ENCODE peak calls at places on chromosomes 3 and 15, in six cellular contexts. K, L, X, R, G and S are unnamed samples.

GRCh38 chr3:54900954-54901591 is 26.8 kb downstream of the LRTM1 start:
- DNase-seq in K (no peak), L (no peak), X (no peak), R (no peak), G (no peak), S (no peak)

GRCh38 chr15:65980824-65981456 is 111.6 kb downstream of the RAB11A start:
- DNase-seq in K (peak; percentile 66), L (peak; percentile 30), X (no peak), R (peak; percentile 63), G (peak; percentile 90), S (peak; percentile 27)

GRCh38 chr3:18246336-18247060 is 178.6 kb downstream of the SATB1 start:
- DNase-seq in K (no peak), L (no peak), X (no peak), R (no peak), G (no peak), S (no peak)

GRCh38 chr3:69161587-69162196 is 39.3 kb upstream of the LMOD3 start:
- DNase-seq in K (peak; percentile 51), L (peak; percentile 43), X (peak; percentile 25), R (peak; percentile 46), G (no peak), S (peak; percentile 39)

GRCh38 chr3:36695113-36695768 is 69.1 kb downstream of the DCLK3 start:
- DNase-seq in K (no peak), L (no peak), X (no peak), R (no peak), G (no peak), S (no peak)

GRCh38 chr15:92886815-92887214 is 13.3 kb upstream of the CHD2 start:
- DNase-seq in K (no peak), L (no peak), X (no peak), R (no peak), G (no peak), S (no peak)

GRCh38 chr15:60352525-60352924 is 45.3 kb downstream of the ANXA2 start:
- DNase-seq in K (no peak), L (no peak), X (no peak), R (no peak), G (no peak), S (no peak)

GRCh38 chr3:27903447-27903846 is 181.3 kb upstream of the EOMES start:
- DNase-seq in K (no peak), L (no peak), X (no peak), R (no peak), G (no peak), S (no peak)

GRCh38 chr3:194575484-194576210 is 57.6 kb downstream of the TMEM44 start:
- DNase-seq in K (no peak), L (no peak), X (no peak), R (peak; percentile 31), G (peak; percentile 47), S (peak; percentile 66)

GRCh38 chr3:195698325-195699147 is 22.2 kb upstream of the MUC20 start:
- DNase-seq in K (no peak), L (no peak), X (no peak), R (no peak), G (no peak), S (no peak)

DNA sequence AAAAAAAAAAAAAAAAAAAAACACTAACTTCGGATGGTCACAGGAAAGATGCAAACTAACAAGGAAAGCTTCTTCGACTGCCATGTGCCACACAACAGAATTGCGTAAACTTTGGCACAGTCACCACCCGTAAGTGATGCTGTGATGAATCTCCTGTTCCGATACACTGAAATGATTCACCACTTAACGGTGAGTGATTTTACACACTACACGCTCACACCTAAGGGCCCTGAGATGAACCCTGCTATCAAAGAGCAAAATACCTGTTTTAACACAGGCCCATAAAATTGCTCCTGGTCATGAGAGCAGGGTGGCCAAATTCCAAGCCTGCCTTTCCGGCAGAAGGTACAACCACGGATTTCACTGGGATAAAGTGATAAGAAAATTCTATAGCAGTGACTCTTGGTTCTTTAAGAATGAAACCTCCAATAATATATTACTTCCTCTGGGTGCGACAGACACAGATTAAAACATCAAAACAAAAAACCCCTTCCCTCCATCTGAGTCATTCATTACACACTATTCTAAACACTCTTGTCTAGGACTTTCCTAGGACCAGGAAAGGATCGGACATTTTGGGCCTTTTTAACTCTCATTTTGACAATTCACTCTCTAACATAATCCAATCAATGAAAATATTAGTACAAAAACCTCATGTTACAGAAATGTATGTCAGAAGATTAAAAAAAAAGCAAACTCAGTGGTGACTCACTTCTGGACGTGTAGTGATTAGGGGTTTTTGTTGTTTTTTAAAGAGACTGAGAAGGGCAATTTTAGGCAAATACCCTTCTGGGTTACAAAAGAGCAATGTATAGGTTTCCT is 28.3 kb downstream of the LRIG1 start:
- DNase-seq in K (no peak), L (no peak), X (peak; percentile 72), R (no peak), G (no peak), S (no peak)
- TF ChIP-seq GABPA in K (no peak), L (no peak), X (peak; percentile 53), R (no peak), G (no peak), S (no peak)

DNA sequence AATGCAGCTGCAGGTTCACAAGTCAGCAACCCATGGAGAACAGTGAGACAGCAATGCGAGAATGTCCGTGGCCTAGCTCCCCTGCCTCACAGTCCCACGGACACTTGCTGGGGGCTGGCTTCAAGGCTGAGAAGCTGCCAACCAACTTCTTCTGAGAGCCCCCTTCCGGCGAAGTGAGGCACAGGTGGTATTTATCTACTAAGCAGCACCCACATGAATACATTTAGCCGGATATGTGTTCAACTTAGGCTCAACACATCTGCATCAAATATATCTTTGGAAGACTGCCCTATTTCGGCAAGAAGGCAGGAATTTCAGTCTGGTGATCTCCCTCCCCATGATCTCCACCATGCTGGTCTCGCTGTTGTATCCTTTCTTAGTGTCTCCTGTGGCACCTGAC is 341.0 kb upstream of the NR2E3 start:
- DNase-seq in K (no peak), L (no peak), X (no peak), R (no peak), G (no peak), S (no peak)
- H3K27ac ChIP-seq in K (peak overlapping the region; percentile 58), L (no peak overlapping the region), X (no peak overlapping the region), R (no peak overlapping the region), G (no peak overlapping the region), S (no peak overlapping the region)

GRCh38 chr15:101198820-101199219 is 53.0 kb downstream of the CHSY1 start:
- DNase-seq in K (no peak), L (no peak), X (no peak), R (no peak), G (no peak), S (no peak)
- TF ChIP-seq GABPA in K (no peak), L (no peak), X (no peak), R (no peak), G (no peak), S (no peak)

GRCh38 chr3:48039487-48040190 is 23.4 kb upstream of the MAP4 start:
- DNase-seq in K (no peak), L (peak; percentile 97), X (no peak), R (no peak), G (no peak), S (no peak)
- H3K27ac ChIP-seq in K (peak overlapping the region; percentile 48), L (peak overlapping the region; percentile 98), X (peak overlapping the region; percentile 28), R (no peak overlapping the region), G (no peak overlapping the region), S (no peak overlapping the region)

GRCh38 chr3:150230037-150230436 is 178.1 kb upstream of the TSC22D2 start:
- DNase-seq in K (no peak), L (no peak), X (no peak), R (no peak), G (no peak), S (no peak)

GRCh38 chr3:150236683-150237082 is 171.4 kb upstream of the TSC22D2 start:
- DNase-seq in K (no peak), L (no peak), X (no peak), R (no peak), G (no peak), S (no peak)

GRCh38 chr3:150235799-150236198 is 172.3 kb upstream of the TSC22D2 start:
- DNase-seq in K (no peak), L (no peak), X (no peak), R (no peak), G (no peak), S (no peak)

GRCh38 chr3:150237490-150237889 is 170.6 kb upstream of the TSC22D2 start:
- DNase-seq in K (no peak), L (no peak), X (no peak), R (no peak), G (no peak), S (no peak)

DNA sequence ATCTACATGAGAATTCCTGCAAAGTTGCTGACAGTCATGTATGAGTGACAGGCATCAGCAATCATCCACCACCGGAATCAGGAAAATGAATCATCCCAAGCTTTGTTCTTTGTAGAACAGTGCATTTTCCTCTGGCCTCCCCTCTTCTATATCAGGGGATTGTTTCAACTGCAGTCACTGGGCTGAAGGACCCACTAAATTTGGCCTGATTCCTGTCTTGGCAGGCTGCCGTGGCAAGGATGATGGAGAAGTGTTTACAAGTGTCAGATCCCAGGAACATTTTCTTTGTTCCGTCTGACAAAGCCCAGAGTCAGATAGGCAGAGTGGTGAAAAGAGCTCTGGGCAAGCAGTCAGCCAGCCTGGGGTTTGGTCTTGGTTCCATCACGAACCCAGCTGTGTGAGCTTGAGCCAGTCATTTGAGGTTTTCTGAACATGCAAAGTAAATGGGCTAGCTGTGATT is 175.1 kb upstream of the TSC22D2 start:
- DNase-seq in K (no peak), L (no peak), X (no peak), R (no peak), G (no peak), S (no peak)
- TF ChIP-seq GABPA in K (no peak), L (no peak), X (no peak), R (no peak), G (no peak), S (no peak)

GRCh38 chr3:171227828-171228227 is 201.3 kb upstream of the SLC2A2 start:
- DNase-seq in K (no peak), L (no peak), X (no peak), R (no peak), G (no peak), S (no peak)
- H3K27ac ChIP-seq in K (no peak overlapping the region), L (no peak overlapping the region), X (no peak overlapping the region), R (no peak overlapping the region), G (no peak overlapping the region), S (no peak overlapping the region)

GRCh38 chr15:40338041-40338657 is 2.6 kb downstream of the CCDC9B start:
- DNase-seq in K (peak; percentile 95), L (peak; percentile 58), X (no peak), R (peak; percentile 91), G (peak; percentile 93), S (no peak)
- TF ChIP-seq GABPA in K (no peak), L (no peak), X (no peak), R (no peak), G (no peak), S (no peak)

GRCh38 chr3:175479800-175480199 is 620.7 kb downstream of the NAALADL2 start:
- DNase-seq in K (no peak), L (no peak), X (no peak), R (no peak), G (no peak), S (no peak)
- H3K27ac ChIP-seq in K (no peak overlapping the region), L (no peak overlapping the region), X (no peak overlapping the region), R (no peak overlapping the region), G (no peak overlapping the region), S (no peak overlapping the region)

GRCh38 chr15:98955331-98955730 is 52.3 kb downstream of the PGPEP1L start:
- DNase-seq in K (no peak), L (no peak), X (no peak), R (no peak), G (no peak), S (no peak)
- TF ChIP-seq GABPA in K (no peak), L (no peak), X (no peak), R (no peak), G (no peak), S (no peak)

GRCh38 chr3:52606373-52607085 is 70.1 kb downstream of the UQCC5 start:
- DNase-seq in K (no peak), L (peak; percentile 67), X (no peak), R (no peak), G (no peak), S (no peak)
- H3K27ac ChIP-seq in K (peak overlapping the region; percentile 51), L (peak overlapping the region; percentile 35), X (no peak overlapping the region), R (no peak overlapping the region), G (no peak overlapping the region), S (no peak overlapping the region)